ENCODE peak calls at places on chromosomes 6 and 20, in nine cellular contexts. K, R, T, J, O, Q, Y, N and A are unnamed samples. For H3K9me3, the result is how much of the 10 kb centered on the place peaks cover.

GRCh38 chr6:75608955-75609533 is 7.4 kb downstream of the SENP6 start:
- DNase-seq in K (no peak), R (no peak), T (no peak), J (no peak), O (no peak), Q (no peak), Y (no peak), N (no peak), A (no peak)

GRCh38 chr6:157644043-157644810 is 178.8 kb upstream of the SNX9 start:
- DNase-seq in K (peak), R (no peak), T (no peak), J (no peak), O (no peak), Q (no peak), Y (no peak), N (no peak), A (no peak)

GRCh38 chr20:43667341-43668132 is 623 bp downstream of the MYBL2 start:
- DNase-seq in K (peak), R (no peak), T (no peak), J (no peak), O (no peak), Q (no peak), Y (no peak), N (no peak), A (no peak)

GRCh38 chr6:100446922-100447899 is 17.5 kb downstream of the SIM1 start:
- DNase-seq in K (no peak), R (no peak), T (no peak), J (no peak), O (no peak), Q (no peak), Y (no peak), N (no peak), A (no peak)

GRCh38 chr20:9616455-9616805 is 102.0 kb downstream of the LAMP5 start:
- DNase-seq in K (no peak), R (no peak), T (no peak), J (no peak), O (no peak), Q (no peak), Y (no peak), N (no peak), A (no peak)

GRCh38 chr6:20024316-20024673 is 187.1 kb downstream of the ID4 start:
- DNase-seq in K (no peak), R (no peak), T (no peak), J (no peak), O (no peak), Q (peak), Y (no peak), N (no peak), A (no peak)

GRCh38 chr6:157143171-157143884 is 180.0 kb downstream of the TMEM242 start:
- DNase-seq in K (no peak), R (peak), T (peak), J (no peak), O (no peak), Q (peak), Y (peak), N (no peak), A (no peak)

GRCh38 chr6:1821188-1822183 is 211.8 kb downstream of the FOXC1 start:
- DNase-seq in K (no peak), R (no peak), T (no peak), J (no peak), O (no peak), Q (no peak), Y (peak), N (no peak), A (no peak)

GRCh38 chr6:108200186-108200585 is 34.4 kb downstream of the NR2E1 start:
- DNase-seq in K (no peak), R (no peak), T (no peak), J (no peak), O (no peak), Q (no peak), Y (no peak), N (no peak), A (no peak)

GRCh38 chr20:34210271-34210670 is 31.0 kb upstream of the ASIP start:
- DNase-seq in K (no peak), R (no peak), T (no peak), J (no peak), O (no peak), Q (no peak), Y (no peak), N (no peak), A (no peak)
- H3K9me3 ChIP-seq in K (under half), R (under half), T (under half), J (under half), O (under half), Q (under half), Y (under half), N (under half), A (under half)

GRCh38 chr20:48820649-48820973 is 7.2 kb downstream of the PREX1 start:
- DNase-seq in K (no peak), R (no peak), T (no peak), J (no peak), O (no peak), Q (no peak), Y (no peak), N (no peak), A (no peak)
- H3K27ac ChIP-seq in K (no peak), R (no peak), T (no peak), J (no peak), O (no peak), Q (peak), Y (no peak), N (peak), A (peak)

DNA sequence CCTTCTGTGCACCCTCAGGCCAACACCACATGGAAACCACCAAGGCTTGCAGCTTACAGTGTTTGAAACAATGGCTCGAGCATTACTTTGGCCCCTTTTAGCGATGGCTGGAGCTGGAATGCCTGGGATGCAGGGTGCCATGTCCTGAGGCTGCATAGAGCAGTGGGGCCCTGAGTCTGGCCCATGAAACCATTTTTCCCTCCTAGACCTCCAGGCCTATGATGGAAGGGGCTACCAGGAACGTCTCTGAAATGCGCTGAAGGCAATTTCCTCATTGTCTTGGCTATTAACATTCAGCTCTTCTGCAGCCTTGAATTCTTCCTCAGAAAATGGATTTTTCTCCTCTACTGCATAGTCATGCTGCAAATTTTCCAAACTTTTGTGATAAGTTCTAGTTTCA is 29.9 kb upstream of the SERINC1 start:
- DNase-seq in K (no peak), R (no peak), T (no peak), J (no peak), O (no peak), Q (no peak), Y (no peak), N (no peak), A (no peak)
- H3K9me3 ChIP-seq in K (under half), R (under half), T (under half), J (under half), O (under half), Q (under half), Y (half or more), N (under half), A (under half)

DNA sequence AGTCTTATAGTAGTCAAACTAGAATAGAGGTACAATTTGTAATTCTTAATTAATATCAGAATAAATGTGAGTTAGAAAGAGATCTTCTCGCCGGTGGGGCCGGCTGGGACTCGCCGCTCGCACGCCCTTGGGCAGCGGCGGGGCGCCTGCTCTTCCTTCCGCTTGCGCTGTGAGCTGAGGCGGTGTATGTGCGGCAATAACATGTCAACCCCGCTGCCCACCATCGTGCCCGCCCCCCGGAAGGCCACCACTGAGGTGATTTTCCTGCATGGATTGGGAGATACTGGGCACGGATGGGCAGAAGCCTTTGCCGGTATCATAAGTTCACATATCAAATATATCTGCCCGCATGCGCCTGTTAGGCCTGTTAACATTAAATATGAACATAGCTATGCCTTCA is 123.7 kb upstream of the OGFRL1 start:
- DNase-seq in K (no peak), R (no peak), T (no peak), J (no peak), O (no peak), Q (no peak), Y (no peak), N (no peak), A (no peak)
- H3K27ac ChIP-seq in K (no peak), R (no peak), T (no peak), J (no peak), O (no peak), Q (no peak), Y (no peak), N (no peak), A (no peak)